ENCODE peak calls at places on chromosomes 16 and 17, in ten cellular contexts. U is omental fat pad, X is AG09319, J is lower leg skin, V is GM10248, Y is WERI-Rb-1, H is OCI-LY7, W is choroid plexus epithelial cell, O is progenitor cell of endocrine pancreas, F is PC-9. A is an unnamed sample.

GRCh38 chr17:55769625-55770000 is 18.8 kb downstream of the PCTP start:
- DNase-seq in U (no peak), X (peak; percentile 48), J (peak; percentile 88), V (no peak), Y (no peak), H (no peak), W (peak; percentile 78), O (no peak), F (peak; percentile 67), A (peak; percentile 15)

GRCh38 chr16:48865511-48865910 is 255.5 kb upstream of the N4BP1 start:
- DNase-seq in U (no peak), X (no peak), J (no peak), V (no peak), Y (no peak), H (no peak), W (no peak), O (no peak), F (no peak), A (no peak)

GRCh38 chr17:80318166-80318565 is 57.5 kb downstream of the RNF213 start:
- DNase-seq in U (no peak), X (no peak), J (peak; percentile 79), V (no peak), Y (no peak), H (no peak), W (no peak), O (no peak), F (no peak), A (no peak)

GRCh38 chr17:46717999-46718398 is 100.5 kb downstream of the WNT3 start:
- DNase-seq in U (no peak), X (no peak), J (no peak), V (no peak), Y (no peak), H (no peak), W (no peak), O (no peak), F (no peak), A (no peak)

GRCh38 chr17:43309505-43310329 is 75.9 kb upstream of the RNU2-1 start:
- DNase-seq in U (no peak), X (no peak), J (peak; percentile 37), V (no peak), Y (no peak), H (peak; percentile 26), W (no peak), O (no peak), F (peak; percentile 49), A (no peak)

GRCh38 chr16:85662036-85662812 is 26.5 kb downstream of the GINS2 start:
- DNase-seq in U (no peak), X (no peak), J (no peak), V (no peak), Y (no peak), H (no peak), W (no peak), O (no peak), F (no peak), A (no peak)

GRCh38 chr17:62819511-62820221 is 11.6 kb upstream of the MARCHF10 start:
- DNase-seq in U (no peak), X (peak; percentile 81), J (peak; percentile 89), V (no peak), Y (peak; percentile 44), H (no peak), W (peak; percentile 99), O (peak; percentile 18), F (peak; percentile 95), A (peak; percentile 49)

GRCh38 chr16:88753191-88753590 is 31.8 kb downstream of the PIEZO1 start:
- DNase-seq in U (no peak), X (no peak), J (no peak), V (no peak), Y (no peak), H (no peak), W (no peak), O (no peak), F (no peak), A (no peak)

GRCh38 chr16:8850279-8850885 is 18.4 kb downstream of the CARHSP1 start:
- DNase-seq in U (no peak), X (no peak), J (peak; percentile 87), V (no peak), Y (peak; percentile 79), H (no peak), W (peak; percentile 82), O (no peak), F (no peak), A (no peak)

GRCh38 chr16:84380405-84380804 is 12.1 kb downstream of the ATP2C2 start:
- DNase-seq in U (peak; percentile 1), X (no peak), J (no peak), V (no peak), Y (no peak), H (peak; percentile 26), W (no peak), O (no peak), F (no peak), A (no peak)

GRCh38 chr17:71472809-71473789 is 647.7 kb upstream of the SOX9 start:
- DNase-seq in U (no peak), X (peak; percentile 37), J (no peak), V (peak; percentile 22), Y (peak; percentile 48), H (peak; percentile 74), W (peak; percentile 82), O (no peak), F (peak; percentile 45), A (peak; percentile 57)

GRCh38 chr16:79698341-79698753 is 97.8 kb upstream of the MAF start:
- DNase-seq in U (no peak), X (peak; percentile 43), J (no peak), V (no peak), Y (no peak), H (no peak), W (peak; percentile 88), O (no peak), F (no peak), A (no peak)

GRCh38 chr17:82825540-82826124 is 14.2 kb downstream of the ZNF750 start:
- DNase-seq in U (no peak), X (no peak), J (no peak), V (no peak), Y (no peak), H (no peak), W (no peak), O (no peak), F (no peak), A (no peak)

GRCh38 chr17:82822281-82822680 is 17.5 kb downstream of the ZNF750 start:
- DNase-seq in U (no peak), X (no peak), J (no peak), V (no peak), Y (no peak), H (no peak), W (no peak), O (no peak), F (no peak), A (no peak)

GRCh38 chr17:82820278-82821251 is 19.3 kb downstream of the ZNF750 start:
- DNase-seq in U (no peak), X (no peak), J (no peak), V (no peak), Y (no peak), H (peak; percentile 30), W (no peak), O (no peak), F (no peak), A (no peak)

GRCh38 chr17:82821554-82821953 is 18.3 kb downstream of the ZNF750 start:
- DNase-seq in U (no peak), X (no peak), J (no peak), V (no peak), Y (no peak), H (no peak), W (no peak), O (no peak), F (no peak), A (no peak)

GRCh38 chr17:82823004-82823403 is 16.8 kb downstream of the ZNF750 start:
- DNase-seq in U (no peak), X (no peak), J (no peak), V (no peak), Y (peak; percentile 66), H (no peak), W (no peak), O (no peak), F (no peak), A (no peak)
- TF ChIP-seq CTCF in U (no peak), X (peak; percentile 7), J (no peak), V (peak; percentile 34), Y (peak; percentile 66), H (peak; percentile 66), W (no peak), O (peak; percentile 28), F (no peak), A (no peak)

GRCh38 chr17:59884861-59885260 is 7.9 kb downstream of the TUBD1 start:
- DNase-seq in U (no peak), X (no peak), J (no peak), V (no peak), Y (no peak), H (no peak), W (no peak), O (no peak), F (no peak), A (no peak)
- TF ChIP-seq CTCF in U (no peak), X (no peak), J (no peak), V (no peak), Y (no peak), H (no peak), W (no peak), O (no peak), F (no peak), A (no peak)

DNA sequence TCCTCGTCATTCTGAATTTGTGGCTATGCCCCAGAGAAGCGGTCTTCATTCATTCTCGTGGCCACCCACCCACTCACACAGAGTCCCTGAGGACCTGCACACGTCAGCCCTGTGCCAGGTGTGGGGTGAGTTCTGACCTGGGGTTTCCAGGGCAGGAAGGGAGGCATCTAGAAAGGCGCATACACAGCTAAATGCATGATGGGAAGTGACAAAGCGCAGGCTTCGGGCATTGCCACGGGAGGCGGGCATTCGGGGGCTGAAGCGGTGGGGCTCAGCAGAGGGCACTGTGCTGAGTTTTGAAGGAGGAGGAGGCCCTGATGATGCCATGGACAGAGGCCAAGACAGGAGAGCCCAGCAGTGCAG is 10.9 kb downstream of the UBALD2 start:
- DNase-seq in U (no peak), X (no peak), J (no peak), V (no peak), Y (no peak), H (no peak), W (no peak), O (no peak), F (no peak), A (no peak)
- TF ChIP-seq CTCF in U (no peak), X (no peak), J (no peak), V (no peak), Y (no peak), H (peak; percentile 35), W (no peak), O (no peak), F (no peak), A (no peak)

DNA sequence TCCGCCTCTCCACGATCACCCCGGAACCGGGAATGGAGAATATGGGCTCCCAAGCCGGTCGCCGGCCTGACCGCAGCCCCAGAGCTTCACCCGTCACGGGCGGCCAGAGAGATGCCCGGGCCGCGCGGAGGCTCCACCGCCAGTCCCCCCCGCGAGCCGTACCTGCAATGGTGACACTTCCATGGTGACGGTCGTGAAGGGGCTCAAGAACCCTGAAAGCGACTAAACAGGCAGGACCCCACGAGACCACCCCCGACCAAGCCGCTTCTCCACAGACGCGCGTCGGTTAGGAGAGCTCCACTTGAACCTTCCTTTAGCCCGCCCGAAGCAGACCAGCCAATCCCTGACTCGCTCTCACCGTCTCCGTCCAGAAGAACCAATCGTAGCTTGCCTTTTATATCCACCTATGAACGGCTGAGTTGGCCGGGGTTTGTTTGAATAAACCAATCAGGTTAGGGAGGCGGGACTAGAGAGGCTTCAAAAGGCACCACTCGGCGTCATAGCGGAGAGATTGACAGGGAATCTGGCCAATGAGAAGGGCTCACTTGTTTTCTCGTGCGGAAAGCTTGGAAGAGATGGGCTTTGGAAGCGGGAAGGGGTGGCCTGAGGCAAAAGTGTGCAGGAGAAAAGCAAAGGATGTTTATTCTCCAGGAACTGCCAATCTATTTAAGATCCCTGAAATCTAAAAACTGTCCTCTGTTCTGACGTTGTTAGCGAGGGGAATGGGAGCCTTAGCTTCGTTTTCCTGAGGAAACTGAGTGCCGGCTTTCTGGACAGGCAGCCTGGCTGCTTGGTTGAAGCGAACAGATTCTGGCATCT is at the start of gene TOP2A:
- DNase-seq in U (peak; percentile 96), X (peak; percentile 100), J (peak; percentile 99), V (peak; percentile 100), Y (peak; percentile 100), H (peak; percentile 100), W (peak; percentile 100), O (peak; percentile 96), F (peak; percentile 98), A (peak; percentile 100)
- TF ChIP-seq CTCF in U (no peak), X (no peak), J (no peak), V (no peak), Y (no peak), H (no peak), W (no peak), O (no peak), F (no peak), A (no peak)

A was measured in Calu3.